ENCODE peak calls at places on chromosomes 6 and 20, in nine cellular contexts. E, Y, K, I, C, L, A, Q and H are unnamed samples.

GRCh38 chr6:378958-379366 is 12.6 kb upstream of the IRF4 start:
- DNase-seq in L (no peak), I (no peak), A (no peak), Y (no peak), Q (no peak), E (no peak), C (no peak), K (no peak), H (no peak)

GRCh38 chr6:156256161-156256560 is 521.0 kb upstream of the ARID1B start:
- DNase-seq in A (no peak), Y (no peak), I (no peak), Q (no peak), K (no peak), E (no peak), L (no peak), C (peak; percentile 3), H (no peak)

GRCh38 chr6:146916435-146917015 is 287.7 kb upstream of the STXBP5 start:
- DNase-seq in Q (no peak), A (no peak), K (no peak), I (no peak), E (no peak), L (no peak), Y (no peak), C (no peak), H (no peak)

GRCh38 chr20:10540636-10541493 is 105.8 kb downstream of the SLX4IP start:
- DNase-seq in C (no peak), E (peak; percentile 95), Q (no peak), K (no peak), L (no peak), A (no peak), I (no peak), Y (peak; percentile 80), H (peak; percentile 39)

GRCh38 chr6:154732824-154733609 is at the start of gene SCAF8:
- DNase-seq in L (peak; percentile 91), Q (peak; percentile 80), E (peak; percentile 82), I (peak; percentile 78), K (peak; percentile 87), Y (peak; percentile 78), A (peak; percentile 32), C (peak; percentile 93), H (peak; percentile 67)

GRCh38 chr20:46814366-46815232 is 80.0 kb upstream of the EYA2 start:
- DNase-seq in Q (no peak), K (no peak), E (peak; percentile 73), A (no peak), L (no peak), C (no peak), Y (no peak), I (peak; percentile 29), H (peak; percentile 73)

GRCh38 chr20:62562831-62563230 is 79.5 kb upstream of the SLCO4A1 start:
- DNase-seq in L (no peak), K (no peak), E (no peak), A (no peak), C (no peak), I (no peak), Q (no peak), Y (no peak), H (no peak)

GRCh38 chr20:44691424-44692423 is 23.4 kb upstream of the CCN5 start:
- DNase-seq in K (peak; percentile 79), L (no peak), I (no peak), E (no peak), Q (no peak), Y (no peak), A (no peak), C (no peak), H (no peak)

GRCh38 chr6:138837246-138837645 is 41.4 kb downstream of the ECT2L start:
- DNase-seq in C (no peak), L (no peak), I (no peak), A (no peak), Q (no peak), E (no peak), Y (no peak), K (no peak), H (no peak)

GRCh38 chr6:81609736-81610135 is 142.7 kb downstream of the TENT5A start:
- DNase-seq in A (no peak), L (no peak), I (no peak), E (no peak), C (no peak), Y (no peak), Q (no peak), K (no peak), H (no peak)

GRCh38 chr6:99282479-99283062 is 66.9 kb downstream of the FAXC start:
- DNase-seq in K (no peak), E (peak; percentile 58), L (no peak), I (no peak), Q (no peak), A (no peak), C (no peak), Y (no peak), H (no peak)

GRCh38 chr6:159758031-159759001 is 3.5 kb upstream of the ACAT2 start:
- DNase-seq in A (no peak), C (no peak), E (peak; percentile 68), Q (no peak), K (no peak), Y (no peak), I (no peak), L (no peak), H (peak; percentile 30)

GRCh38 chr20:46512943-46513844 is at the start of gene ZNF334:
- DNase-seq in I (peak; percentile 88), C (peak; percentile 60), E (peak; percentile 61), L (peak; percentile 81), Y (peak; percentile 23), Q (peak; percentile 72), K (peak; percentile 76), A (no peak), H (no peak)

GRCh38 chr6:72654101-72654618 is 32.3 kb downstream of the KCNQ5 start:
- DNase-seq in L (no peak), C (no peak), Y (no peak), Q (no peak), E (no peak), I (no peak), A (no peak), K (no peak), H (no peak)

GRCh38 chr6:4790158-4790899 is 14.1 kb downstream of the CDYL start:
- DNase-seq in Q (no peak), I (no peak), K (no peak), C (no peak), A (no peak), L (no peak), Y (no peak), E (peak; percentile 58), H (no peak)